ENCODE peak calls at places on chromosomes 16 and 17, in eight cellular contexts. B, Q, O, Z, T, K, E and W are unnamed samples.

GRCh38 chr16:17273142-17273561 is 197.6 kb downstream of the XYLT1 start:
- DNase-seq in O (no peak), K (peak; percentile 73), T (peak; percentile 72), Z (peak; percentile 39), B (no peak), Q (no peak), E (peak; percentile 76), W (no peak)

GRCh38 chr16:50151744-50152143 is 1.4 kb upstream of the TENT4B start:
- DNase-seq in B (no peak), E (no peak), K (peak; percentile 35), Z (peak; percentile 14), Q (no peak), O (no peak), T (no peak), W (no peak)

GRCh38 chr17:47220531-47220999 is 11.4 kb downstream of the MYL4 start:
- DNase-seq in T (no peak), K (peak; percentile 49), Q (no peak), O (no peak), E (no peak), Z (no peak), B (no peak), W (no peak)

GRCh38 chr17:71202449-71202848 is 918.4 kb upstream of the SOX9 start:
- DNase-seq in B (no peak), E (no peak), Q (no peak), Z (no peak), K (no peak), O (no peak), T (no peak), W (no peak)

GRCh38 chr17:81537343-81537855 is 9.2 kb downstream of the FSCN2 start:
- DNase-seq in E (no peak), B (no peak), T (no peak), Z (no peak), O (no peak), Q (peak; percentile 81), K (peak; percentile 54), W (no peak)

GRCh38 chr16:56231-56927 is 2.8 kb downstream of the SNRNP25 start:
- DNase-seq in E (no peak), K (no peak), Q (no peak), Z (no peak), B (no peak), O (no peak), T (no peak), W (no peak)

GRCh38 chr17:67635688-67636087 is 82.0 kb upstream of the NOL11 start:
- DNase-seq in O (no peak), Z (no peak), B (no peak), T (no peak), Q (no peak), E (no peak), K (no peak), W (no peak)

GRCh38 chr17:79046501-79047280 is 22.7 kb downstream of the C1QTNF1 start:
- DNase-seq in Q (no peak), K (no peak), Z (no peak), O (no peak), T (no peak), B (peak; percentile 78), E (no peak), W (no peak)

GRCh38 chr17:40318835-40319332 is 9.9 kb downstream of the RARA start:
- DNase-seq in Z (no peak), Q (peak; percentile 13), T (no peak), B (no peak), E (no peak), O (no peak), K (peak; percentile 43), W (no peak)

GRCh38 chr16:19138601-19139000 is 24.8 kb downstream of the ITPRIPL2 start:
- DNase-seq in B (peak; percentile 80), O (no peak), Q (no peak), K (no peak), T (peak; percentile 61), E (peak; percentile 73), Z (no peak), W (no peak)